ENCODE peak calls at places on chromosomes 5 and 9, in seven cellular contexts. One of them, this sample, is unnamed.

GRCh38 chr5:1800470-1801060 is 642 bp upstream of the NDUFS6 start:
- DNase-seq in NCI-H1092 treated with DMSO at 0.1 percent for 48 hours: peak
- DNase-seq in mesenteric fat pad: peak
- DNase-seq in ELR: peak
- DNase-seq in cardiac muscle cell: peak
- DNase-seq in ACHN: no peak
- DNase-seq in RPMI7951: peak
- DNase-seq in this sample: no peak

GRCh38 chr9:7033091-7033490 is 275.3 kb downstream of the KDM4C start:
- DNase-seq in RPMI7951: no peak
- DNase-seq in mesenteric fat pad: no peak
- DNase-seq in ELR: no peak
- DNase-seq in ACHN: no peak
- DNase-seq in cardiac muscle cell: peak
- DNase-seq in NCI-H1092 treated with DMSO at 0.1 percent for 48 hours: no peak
- DNase-seq in this sample: no peak

GRCh38 chr5:20601678-20602100 is 613.7 kb upstream of the CDH18 start:
- DNase-seq in cardiac muscle cell: peak
- DNase-seq in NCI-H1092 treated with DMSO at 0.1 percent for 48 hours: no peak
- DNase-seq in mesenteric fat pad: no peak
- DNase-seq in ELR: peak
- DNase-seq in ACHN: peak
- DNase-seq in RPMI7951: peak
- DNase-seq in this sample: no peak

GRCh38 chr9:134390537-134390936 is 64.3 kb downstream of the RXRA start:
- DNase-seq in cardiac muscle cell: no peak
- DNase-seq in mesenteric fat pad: no peak
- DNase-seq in RPMI7951: no peak
- DNase-seq in ELR: no peak
- DNase-seq in ACHN: no peak
- DNase-seq in NCI-H1092 treated with DMSO at 0.1 percent for 48 hours: no peak
- DNase-seq in this sample: no peak

GRCh38 chr9:13778486-13779110 is 499.1 kb upstream of the MPDZ start:
- DNase-seq in cardiac muscle cell: peak
- DNase-seq in NCI-H1092 treated with DMSO at 0.1 percent for 48 hours: no peak
- DNase-seq in ACHN: no peak
- DNase-seq in ELR: no peak
- DNase-seq in mesenteric fat pad: no peak
- DNase-seq in RPMI7951: no peak
- DNase-seq in this sample: no peak

GRCh38 chr5:32099486-32100035 is 74.6 kb downstream of the GOLPH3 start:
- DNase-seq in cardiac muscle cell: no peak
- DNase-seq in ACHN: no peak
- DNase-seq in ELR: no peak
- DNase-seq in RPMI7951: no peak
- DNase-seq in NCI-H1092 treated with DMSO at 0.1 percent for 48 hours: no peak
- DNase-seq in mesenteric fat pad: no peak
- DNase-seq in this sample: no peak

GRCh38 chr9:136527721-136528710 is 17.8 kb downstream of the NOTCH1 start:
- DNase-seq in ELR: peak
- DNase-seq in cardiac muscle cell: no peak
- DNase-seq in mesenteric fat pad: no peak
- DNase-seq in ACHN: no peak
- DNase-seq in NCI-H1092 treated with DMSO at 0.1 percent for 48 hours: peak
- DNase-seq in RPMI7951: peak
- DNase-seq in this sample: peak

GRCh38 chr9:111095423-111095822 is 57.2 kb upstream of the LPAR1 start:
- DNase-seq in RPMI7951: no peak
- DNase-seq in ELR: no peak
- DNase-seq in NCI-H1092 treated with DMSO at 0.1 percent for 48 hours: no peak
- DNase-seq in cardiac muscle cell: peak
- DNase-seq in mesenteric fat pad: no peak
- DNase-seq in ACHN: no peak
- DNase-seq in this sample: no peak

GRCh38 chr5:136028782-136029742 is at the start of gene TGFBI:
- DNase-seq in ELR: peak
- DNase-seq in cardiac muscle cell: peak
- DNase-seq in NCI-H1092 treated with DMSO at 0.1 percent for 48 hours: no peak
- DNase-seq in ACHN: peak
- DNase-seq in RPMI7951: peak
- DNase-seq in mesenteric fat pad: no peak
- DNase-seq in this sample: peak

GRCh38 chr5:154385236-154385512 is 60.6 kb upstream of the SAP30L start:
- DNase-seq in mesenteric fat pad: no peak
- DNase-seq in NCI-H1092 treated with DMSO at 0.1 percent for 48 hours: no peak
- DNase-seq in ACHN: no peak
- DNase-seq in RPMI7951: no peak
- DNase-seq in cardiac muscle cell: peak
- DNase-seq in ELR: no peak
- DNase-seq in this sample: peak

GRCh38 chr5:150313501-150313900 is 10.8 kb upstream of the ARSI start:
- DNase-seq in ACHN: no peak
- DNase-seq in mesenteric fat pad: peak
- DNase-seq in RPMI7951: peak
- DNase-seq in ELR: no peak
- DNase-seq in NCI-H1092 treated with DMSO at 0.1 percent for 48 hours: no peak
- DNase-seq in cardiac muscle cell: no peak
- DNase-seq in this sample: no peak

GRCh38 chr5:142360051-142360498 is 35.3 kb upstream of the SPRY4 start:
- DNase-seq in ELR: no peak
- DNase-seq in RPMI7951: no peak
- DNase-seq in cardiac muscle cell: no peak
- DNase-seq in NCI-H1092 treated with DMSO at 0.1 percent for 48 hours: no peak
- DNase-seq in ACHN: no peak
- DNase-seq in mesenteric fat pad: no peak
- DNase-seq in this sample: no peak

GRCh38 chr5:38997579-38997978 is 76.6 kb downstream of the RICTOR start:
- DNase-seq in ELR: no peak
- DNase-seq in ACHN: no peak
- DNase-seq in cardiac muscle cell: no peak
- DNase-seq in NCI-H1092 treated with DMSO at 0.1 percent for 48 hours: no peak
- DNase-seq in RPMI7951: no peak
- DNase-seq in mesenteric fat pad: no peak
- DNase-seq in this sample: no peak

GRCh38 chr5:138370537-138370936 is 18.1 kb downstream of the KDM3B start:
- DNase-seq in ELR: no peak
- DNase-seq in RPMI7951: no peak
- DNase-seq in cardiac muscle cell: no peak
- DNase-seq in mesenteric fat pad: no peak
- DNase-seq in NCI-H1092 treated with DMSO at 0.1 percent for 48 hours: no peak
- DNase-seq in ACHN: no peak
- DNase-seq in this sample: no peak

GRCh38 chr5:52760695-52761366 is 26.9 kb upstream of the ITGA1 start:
- DNase-seq in RPMI7951: no peak
- DNase-seq in cardiac muscle cell: no peak
- DNase-seq in mesenteric fat pad: no peak
- DNase-seq in ELR: no peak
- DNase-seq in ACHN: no peak
- DNase-seq in NCI-H1092 treated with DMSO at 0.1 percent for 48 hours: no peak
- DNase-seq in this sample: no peak

GRCh38 chr9:70260606-70261005 is 1.8 kb downstream of the SMC5 start:
- DNase-seq in ACHN: no peak
- DNase-seq in mesenteric fat pad: no peak
- DNase-seq in cardiac muscle cell: no peak
- DNase-seq in ELR: no peak
- DNase-seq in RPMI7951: no peak
- DNase-seq in NCI-H1092 treated with DMSO at 0.1 percent for 48 hours: no peak
- DNase-seq in this sample: no peak

GRCh38 chr5:5522336-5522735 is 99.9 kb downstream of the ICE1 start:
- DNase-seq in NCI-H1092 treated with DMSO at 0.1 percent for 48 hours: no peak
- DNase-seq in RPMI7951: no peak
- DNase-seq in cardiac muscle cell: no peak
- DNase-seq in mesenteric fat pad: no peak
- DNase-seq in ELR: no peak
- DNase-seq in ACHN: no peak
- DNase-seq in this sample: no peak

GRCh38 chr5:156042726-156043125 is 284.2 kb upstream of the SGCD start:
- DNase-seq in RPMI7951: no peak
- DNase-seq in ACHN: no peak
- DNase-seq in NCI-H1092 treated with DMSO at 0.1 percent for 48 hours: no peak
- DNase-seq in cardiac muscle cell: no peak
- DNase-seq in mesenteric fat pad: no peak
- DNase-seq in ELR: no peak
- DNase-seq in this sample: no peak

GRCh38 chr5:157108961-157109360 is at the start of gene HAVCR2:
- DNase-seq in mesenteric fat pad: no peak
- DNase-seq in cardiac muscle cell: no peak
- DNase-seq in RPMI7951: no peak
- DNase-seq in ELR: no peak
- DNase-seq in NCI-H1092 treated with DMSO at 0.1 percent for 48 hours: no peak
- DNase-seq in ACHN: no peak
- DNase-seq in this sample: peak

GRCh38 chr9:34594177-34594576 is 4.7 kb upstream of the CNTFR start:
- DNase-seq in NCI-H1092 treated with DMSO at 0.1 percent for 48 hours: no peak
- DNase-seq in mesenteric fat pad: no peak
- DNase-seq in RPMI7951: no peak
- DNase-seq in ACHN: no peak
- DNase-seq in ELR: no peak
- DNase-seq in cardiac muscle cell: no peak
- DNase-seq in this sample: no peak

GRCh38 chr5:14435481-14435880 is 146.1 kb upstream of the OTULINL start:
- DNase-seq in mesenteric fat pad: no peak
- DNase-seq in ELR: peak
- DNase-seq in cardiac muscle cell: peak
- DNase-seq in ACHN: no peak
- DNase-seq in RPMI7951: no peak
- DNase-seq in NCI-H1092 treated with DMSO at 0.1 percent for 48 hours: no peak
- DNase-seq in this sample: no peak

GRCh38 chr9:125784286-125785049 is 37.3 kb downstream of the PBX3 start:
- DNase-seq in RPMI7951: peak
- DNase-seq in ACHN: no peak
- DNase-seq in cardiac muscle cell: no peak
- DNase-seq in mesenteric fat pad: no peak
- DNase-seq in ELR: peak
- DNase-seq in NCI-H1092 treated with DMSO at 0.1 percent for 48 hours: no peak
- DNase-seq in this sample: no peak

GRCh38 chr5:82104872-82105271 is 133.0 kb downstream of the ATG10 start:
- DNase-seq in ACHN: no peak
- DNase-seq in ELR: no peak
- DNase-seq in NCI-H1092 treated with DMSO at 0.1 percent for 48 hours: no peak
- DNase-seq in RPMI7951: no peak
- DNase-seq in cardiac muscle cell: no peak
- DNase-seq in mesenteric fat pad: no peak
- DNase-seq in this sample: no peak

GRCh38 chr9:135476981-135477380 is 2.6 kb upstream of the PPP1R26 start:
- DNase-seq in NCI-H1092 treated with DMSO at 0.1 percent for 48 hours: no peak
- DNase-seq in RPMI7951: no peak
- DNase-seq in mesenteric fat pad: no peak
- DNase-seq in ELR: no peak
- DNase-seq in ACHN: peak
- DNase-seq in cardiac muscle cell: peak
- DNase-seq in this sample: no peak

GRCh38 chr9:32500768-32501167 is 25.2 kb downstream of the RIGI start:
- DNase-seq in NCI-H1092 treated with DMSO at 0.1 percent for 48 hours: no peak
- DNase-seq in ACHN: peak
- DNase-seq in RPMI7951: peak
- DNase-seq in mesenteric fat pad: no peak
- DNase-seq in ELR: peak
- DNase-seq in cardiac muscle cell: no peak
- DNase-seq in this sample: no peak

GRCh38 chr5:135018457-135018856 is 15.6 kb downstream of the PITX1 start:
- DNase-seq in mesenteric fat pad: peak
- DNase-seq in ELR: no peak
- DNase-seq in RPMI7951: no peak
- DNase-seq in ACHN: no peak
- DNase-seq in cardiac muscle cell: no peak
- DNase-seq in NCI-H1092 treated with DMSO at 0.1 percent for 48 hours: no peak
- DNase-seq in this sample: no peak

GRCh38 chr9:98031935-98032334 is 24.6 kb upstream of the NANS start:
- DNase-seq in RPMI7951: no peak
- DNase-seq in ELR: peak
- DNase-seq in ACHN: no peak
- DNase-seq in cardiac muscle cell: no peak
- DNase-seq in NCI-H1092 treated with DMSO at 0.1 percent for 48 hours: no peak
- DNase-seq in mesenteric fat pad: no peak
- DNase-seq in this sample: no peak

GRCh38 chr9:89778100-89779085 is 173.6 kb downstream of the GADD45G start:
- DNase-seq in ACHN: no peak
- DNase-seq in ELR: no peak
- DNase-seq in RPMI7951: no peak
- DNase-seq in mesenteric fat pad: peak
- DNase-seq in NCI-H1092 treated with DMSO at 0.1 percent for 48 hours: peak
- DNase-seq in cardiac muscle cell: no peak
- DNase-seq in this sample: no peak

GRCh38 chr9:136541179-136541578 is 4.7 kb downstream of the NOTCH1 start:
- DNase-seq in ELR: no peak
- DNase-seq in ACHN: no peak
- DNase-seq in cardiac muscle cell: no peak
- DNase-seq in RPMI7951: no peak
- DNase-seq in NCI-H1092 treated with DMSO at 0.1 percent for 48 hours: no peak
- DNase-seq in mesenteric fat pad: no peak
- DNase-seq in this sample: no peak

GRCh38 chr5:174454464-174454863 is 269.9 kb upstream of the MSX2 start:
- DNase-seq in RPMI7951: peak
- DNase-seq in mesenteric fat pad: no peak
- DNase-seq in ACHN: no peak
- DNase-seq in NCI-H1092 treated with DMSO at 0.1 percent for 48 hours: no peak
- DNase-seq in ELR: no peak
- DNase-seq in cardiac muscle cell: no peak
- DNase-seq in this sample: no peak

GRCh38 chr5:88613051-88613450 is 269.9 kb downstream of the MEF2C start:
- DNase-seq in mesenteric fat pad: no peak
- DNase-seq in NCI-H1092 treated with DMSO at 0.1 percent for 48 hours: no peak
- DNase-seq in ACHN: no peak
- DNase-seq in RPMI7951: no peak
- DNase-seq in ELR: no peak
- DNase-seq in cardiac muscle cell: no peak
- DNase-seq in this sample: no peak

GRCh38 chr5:124789104-124789605 is 42.7 kb upstream of the ZNF608 start:
- DNase-seq in cardiac muscle cell: no peak
- DNase-seq in ELR: no peak
- DNase-seq in RPMI7951: no peak
- DNase-seq in mesenteric fat pad: no peak
- DNase-seq in ACHN: no peak
- DNase-seq in NCI-H1092 treated with DMSO at 0.1 percent for 48 hours: no peak
- DNase-seq in this sample: no peak

GRCh38 chr5:141050622-141051525 is at the start of gene PCDHB1:
- DNase-seq in mesenteric fat pad: no peak
- DNase-seq in RPMI7951: peak
- DNase-seq in NCI-H1092 treated with DMSO at 0.1 percent for 48 hours: peak
- DNase-seq in ELR: no peak
- DNase-seq in cardiac muscle cell: no peak
- DNase-seq in ACHN: no peak
- DNase-seq in this sample: peak

GRCh38 chr9:22073349-22073748 is 64.2 kb upstream of the CDKN2B start:
- DNase-seq in ACHN: no peak
- DNase-seq in cardiac muscle cell: no peak
- DNase-seq in RPMI7951: no peak
- DNase-seq in mesenteric fat pad: no peak
- DNase-seq in NCI-H1092 treated with DMSO at 0.1 percent for 48 hours: no peak
- DNase-seq in ELR: no peak
- DNase-seq in this sample: no peak

GRCh38 chr5:155299342-155300006 is 285.9 kb downstream of the KIF4B start:
- DNase-seq in ACHN: no peak
- DNase-seq in NCI-H1092 treated with DMSO at 0.1 percent for 48 hours: peak
- DNase-seq in ELR: no peak
- DNase-seq in RPMI7951: no peak
- DNase-seq in mesenteric fat pad: no peak
- DNase-seq in cardiac muscle cell: no peak
- DNase-seq in this sample: no peak

This sample was measured in body of pancreas.